ENCODE peak calls at places on chromosomes 16 and 17, in six cellular contexts. B, J, N, A, G and C are unnamed samples.

GRCh38 chr16:57694556-57695377 is at the start of gene DRC7:
- DNase-seq in B (peak; percentile 93), J (peak; percentile 29), N (no peak), A (peak; percentile 41), G (peak; percentile 29), C (peak; percentile 31)

GRCh38 chr16:75011634-75012307 is 12.9 kb downstream of the ZNRF1 start:
- DNase-seq in B (no peak), J (no peak), N (peak; percentile 39), A (peak; percentile 89), G (peak; percentile 97), C (peak; percentile 94)

GRCh38 chr16:12868788-12869187 is 32.6 kb upstream of the SHISA9 start:
- DNase-seq in B (no peak), J (no peak), N (no peak), A (no peak), G (no peak), C (no peak)

GRCh38 chr16:85448557-85449194 is 164.4 kb upstream of the GSE1 start:
- DNase-seq in B (no peak), J (no peak), N (peak; percentile 26), A (no peak), G (no peak), C (no peak)

GRCh38 chr17:9472541-9472940 is 103.1 kb downstream of the STX8 start:
- DNase-seq in B (no peak), J (peak; percentile 35), N (no peak), A (peak; percentile 58), G (no peak), C (peak; percentile 72)

GRCh38 chr16:67215690-67216089 is 11.2 kb upstream of the TMEM208 start:
- DNase-seq in B (no peak), J (no peak), N (no peak), A (no peak), G (no peak), C (no peak)

GRCh38 chr16:67147437-67148140 is 3.2 kb downstream of the B3GNT9 start:
- DNase-seq in B (no peak), J (no peak), N (no peak), A (no peak), G (peak; percentile 65), C (no peak)

GRCh38 chr16:76278976-76279375 is 1.8 kb downstream of the CNTNAP4 start:
- DNase-seq in B (no peak), J (no peak), N (no peak), A (peak; percentile 58), G (peak; percentile 7), C (no peak)

GRCh38 chr17:80824549-80825470 is 166.8 kb upstream of the CHMP6 start:
- DNase-seq in B (no peak), J (no peak), N (no peak), A (no peak), G (no peak), C (no peak)

GRCh38 chr17:69344939-69345338 is 18.0 kb upstream of the ABCA5 start:
- DNase-seq in B (peak; percentile 31), J (no peak), N (no peak), A (peak; percentile 20), G (no peak), C (no peak)

GRCh38 chr17:7136266-7136877 is 21.8 kb upstream of the ASGR2 start:
- DNase-seq in B (peak; percentile 72), J (peak; percentile 71), N (peak; percentile 73), A (peak; percentile 76), G (peak; percentile 36), C (peak; percentile 47)

GRCh38 chr16:72959301-72959996 is 88.5 kb downstream of the ZFHX3 start:
- DNase-seq in B (no peak), J (no peak), N (no peak), A (no peak), G (no peak), C (no peak)

GRCh38 chr17:83092931-83093330 is 13.5 kb downstream of the METRNL start:
- DNase-seq in B (no peak), J (no peak), N (no peak), A (no peak), G (no peak), C (no peak)

GRCh38 chr16:79767597-79768280 is 167.2 kb upstream of the MAF start:
- DNase-seq in B (no peak), J (no peak), N (no peak), A (peak; percentile 64), G (peak; percentile 45), C (peak; percentile 12)

GRCh38 chr16:49352923-49353322 is 20.7 kb upstream of the C16orf78 start:
- DNase-seq in B (no peak), J (no peak), N (no peak), A (no peak), G (no peak), C (no peak)

GRCh38 chr17:78284146-78284545 is 52.7 kb downstream of the TMEM235 start:
- DNase-seq in B (no peak), J (no peak), N (no peak), A (peak; percentile 66), G (no peak), C (no peak)

GRCh38 chr16:55835578-55835977 is 2.7 kb upstream of the CES1 start:
- DNase-seq in B (no peak), J (no peak), N (no peak), A (peak; percentile 9), G (no peak), C (no peak)

GRCh38 chr17:73667184-73667959 is 23.1 kb upstream of the SDK2 start:
- DNase-seq in B (no peak), J (no peak), N (no peak), A (no peak), G (no peak), C (no peak)

GRCh38 chr17:81533713-81534141 is 5.5 kb downstream of the FSCN2 start:
- DNase-seq in B (no peak), J (no peak), N (no peak), A (no peak), G (no peak), C (no peak)

GRCh38 chr17:31564883-31565297 is 173.4 kb downstream of the RAB11FIP4 start:
- DNase-seq in B (no peak), J (peak; percentile 28), N (no peak), A (peak; percentile 75), G (peak; percentile 26), C (peak; percentile 79)

GRCh38 chr16:4944333-4945281 is 7.7 kb upstream of the PPL start:
- DNase-seq in B (peak; percentile 89), J (peak; percentile 80), N (no peak), A (peak; percentile 99), G (peak; percentile 95), C (peak; percentile 94)

GRCh38 chr16:27315333-27316037 is 1.7 kb downstream of the IL4R start:
- DNase-seq in B (peak; percentile 58), J (peak; percentile 49), N (peak; percentile 27), A (peak; percentile 36), G (peak; percentile 96), C (peak; percentile 62)

GRCh38 chr17:75723201-75723930 is 2.1 kb downstream of the ITGB4 start:
- DNase-seq in B (no peak), J (no peak), N (no peak), A (no peak), G (peak; percentile 69), C (no peak)

GRCh38 chr16:75038036-75038959 is 39.5 kb downstream of the ZNRF1 start:
- DNase-seq in B (no peak), J (no peak), N (no peak), A (no peak), G (no peak), C (peak; percentile 62)

GRCh38 chr16:86497551-86498021 is 12.7 kb upstream of the FOXF1 start:
- DNase-seq in B (no peak), J (no peak), N (no peak), A (no peak), G (no peak), C (no peak)

GRCh38 chr16:83983491-83983890 is 15.4 kb downstream of the NECAB2 start:
- DNase-seq in B (no peak), J (no peak), N (no peak), A (no peak), G (no peak), C (peak; percentile 32)

GRCh38 chr17:67272312-67273050 is 27.5 kb upstream of the HELZ start:
- DNase-seq in B (peak; percentile 70), J (no peak), N (no peak), A (no peak), G (no peak), C (no peak)

GRCh38 chr17:73974536-73974935 is 228.9 kb upstream of the RPL38 start:
- DNase-seq in B (no peak), J (no peak), N (no peak), A (no peak), G (no peak), C (no peak)

GRCh38 chr16:84638195-84638806 is 10.0 kb upstream of the KLHL36 start:
- DNase-seq in B (no peak), J (no peak), N (no peak), A (no peak), G (no peak), C (no peak)

GRCh38 chr17:79217473-79218135 is 143.0 kb downstream of the ENGASE start:
- DNase-seq in B (no peak), J (no peak), N (no peak), A (no peak), G (no peak), C (no peak)

GRCh38 chr17:68954146-68954971 is 833 bp downstream of the ABCA8 start:
- DNase-seq in B (no peak), J (no peak), N (no peak), A (peak; percentile 51), G (no peak), C (no peak)

GRCh38 chr16:11485676-11486075 is 101.0 kb downstream of the LITAF start:
- DNase-seq in B (no peak), J (no peak), N (no peak), A (no peak), G (no peak), C (no peak)
- H3K9me3 ChIP-seq in B (peaks cover 10% of the 10 kb centered on the region), J (no peaks in the 10 kb centered on the region), N (no peaks in the 10 kb centered on the region), A (no peaks in the 10 kb centered on the region), G (no peaks in the 10 kb centered on the region), C (no peaks in the 10 kb centered on the region)

DNA sequence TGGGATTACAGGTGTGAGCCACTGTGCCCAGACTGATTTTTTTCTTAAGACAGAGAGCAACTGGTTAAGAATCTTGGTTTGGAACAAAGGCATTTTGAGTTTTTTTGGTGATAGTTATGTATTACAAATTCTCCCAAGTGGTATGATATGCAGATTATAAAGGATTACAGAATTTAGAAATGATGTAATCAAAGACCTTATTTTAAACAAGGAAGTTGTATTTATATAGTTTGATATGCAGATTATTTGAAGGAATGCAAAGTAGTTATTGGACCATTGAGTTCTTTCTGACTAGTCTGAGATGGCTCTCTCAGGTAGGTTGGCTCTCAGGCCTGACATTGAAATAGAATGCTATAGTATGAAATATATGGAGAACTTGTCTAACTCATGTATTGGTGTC is 34.9 kb downstream of the AATF start:
- DNase-seq in B (no peak), J (no peak), N (no peak), A (no peak), G (no peak), C (no peak)
- H3K9me3 ChIP-seq in B (no peaks in the 10 kb centered on the region), J (no peaks in the 10 kb centered on the region), N (no peaks in the 10 kb centered on the region), A (no peaks in the 10 kb centered on the region), G (no peaks in the 10 kb centered on the region), C (no peaks in the 10 kb centered on the region)

GRCh38 chr16:35185366-35186044 is 1726.1 kb downstream of the TP53TG3F start:
- DNase-seq in B (no peak), J (no peak), N (no peak), A (no peak), G (no peak), C (no peak)
- H3K9me3 ChIP-seq in B (no peaks in the 10 kb centered on the region), J (no peaks in the 10 kb centered on the region), N (no peaks in the 10 kb centered on the region), A (no peaks in the 10 kb centered on the region), G (peaks cover 18% of the 10 kb centered on the region), C (peaks cover 10% of the 10 kb centered on the region)

GRCh38 chr17:28951991-28952975 is 965 bp upstream of the PHF12 start:
- DNase-seq in B (peak; percentile 100), J (peak; percentile 98), N (peak; percentile 87), A (peak; percentile 100), G (peak; percentile 99), C (peak; percentile 98)
- H3K9me3 ChIP-seq in B (no peaks in the 10 kb centered on the region), J (no peaks in the 10 kb centered on the region), N (no peaks in the 10 kb centered on the region), A (no peaks in the 10 kb centered on the region), G (no peaks in the 10 kb centered on the region), C (no peaks in the 10 kb centered on the region)

GRCh38 chr16:31764103-31764502 is 109.5 kb upstream of the ZNF267 start:
- DNase-seq in B (no peak), J (no peak), N (no peak), A (no peak), G (no peak), C (no peak)

GRCh38 chr16:31767267-31767666 is 106.3 kb upstream of the ZNF267 start:
- DNase-seq in B (no peak), J (no peak), N (no peak), A (no peak), G (no peak), C (no peak)
- H3K9me3 ChIP-seq in B (peaks cover 68% of the 10 kb centered on the region), J (peaks cover 3% of the 10 kb centered on the region), N (peaks cover 32% of the 10 kb centered on the region), A (no peaks in the 10 kb centered on the region), G (peaks cover 42% of the 10 kb centered on the region), C (peaks cover 38% of the 10 kb centered on the region)